ENCODE peak calls at places on chromosomes 1 and 21, in ten cellular contexts. U is IMR-90, J is fibroblast of mammary gland, F is esophagus squamous epithelium, V is epithelial cell of esophagus, C is breast epithelium, P is dorsolateral prefrontal cortex, D is uterus, E is stomach, Q is small intestine. Z is an unnamed sample.

GRCh38 chr1:167996266-167996665 is 59.4 kb upstream of the MPC2 start:
- DNase-seq in D (no peak), Q (no peak), U (no peak), C (no peak), F (no peak), P (no peak), E (no peak), V (no peak), J (no peak), Z (no peak)

GRCh38 chr1:209486861-209487260 is 96.7 kb upstream of the CAMK1G start:
- DNase-seq in J (peak), F (no peak), P (no peak), V (peak), Q (no peak), D (no peak), E (no peak), C (no peak), U (peak), Z (no peak)

GRCh38 chr1:60427194-60427593 is 353.6 kb upstream of the C1orf87 start:
- DNase-seq in C (no peak), E (no peak), J (no peak), F (no peak), D (no peak), U (no peak), P (no peak), V (no peak), Q (no peak), Z (no peak)

GRCh38 chr21:45709127-45709526 is 65.6 kb downstream of the PCBP3 start:
- DNase-seq in V (no peak), E (no peak), C (no peak), J (peak), U (peak), F (no peak), P (no peak), Q (no peak), D (no peak), Z (no peak)

GRCh38 chr1:197200468-197200899 is 54.0 kb upstream of the ASPM start:
- DNase-seq in E (no peak), U (peak), Q (no peak), J (peak), V (peak), F (no peak), D (peak), C (no peak), P (peak), Z (no peak)

GRCh38 chr1:196527941-196528340 is 80.3 kb downstream of the KCNT2 start:
- DNase-seq in C (no peak), U (no peak), E (no peak), D (no peak), J (peak), Q (no peak), F (no peak), P (no peak), V (no peak), Z (no peak)

GRCh38 chr1:116873680-116874271 is 35.9 kb upstream of the PTGFRN start:
- DNase-seq in P (no peak), F (no peak), U (no peak), Q (no peak), V (peak), D (no peak), C (no peak), E (no peak), J (peak), Z (no peak)

GRCh38 chr1:111275780-111276433 is 14.7 kb upstream of the CHIA start:
- DNase-seq in V (peak), P (no peak), F (no peak), U (no peak), D (no peak), J (peak), C (no peak), Q (no peak), E (no peak), Z (no peak)

GRCh38 chr1:54354899-54355298 is 51.3 kb downstream of the SSBP3 start:
- DNase-seq in Q (peak), P (no peak), V (no peak), U (no peak), D (no peak), C (no peak), J (no peak), E (no peak), F (no peak), Z (peak)

GRCh38 chr1:226838456-226838855 is 32.0 kb upstream of the PSEN2 start:
- DNase-seq in Q (no peak), F (no peak), U (no peak), J (no peak), D (no peak), P (no peak), E (no peak), V (no peak), C (no peak), Z (no peak)

GRCh38 chr1:244214009-244214967 is 163.2 kb downstream of the ZBTB18 start:
- DNase-seq in E (no peak), V (peak), F (no peak), C (no peak), P (no peak), U (peak), D (peak), Q (no peak), J (peak), Z (no peak)

GRCh38 chr1:118960567-118961136 is 27.5 kb downstream of the TBX15 start:
- DNase-seq in F (no peak), P (no peak), U (no peak), J (peak), D (no peak), C (no peak), Q (peak), V (no peak), E (peak), Z (no peak)

GRCh38 chr21:18244721-18245486 is at the start of gene CHODL:
- DNase-seq in P (no peak), F (no peak), J (no peak), Q (no peak), E (no peak), V (no peak), U (no peak), D (no peak), C (no peak), Z (peak)

GRCh38 chr1:76501576-76502219 is 365.6 kb upstream of the ST6GALNAC5 start:
- DNase-seq in Q (no peak), D (no peak), V (no peak), E (no peak), P (no peak), J (no peak), C (no peak), U (no peak), F (no peak), Z (no peak)

GRCh38 chr1:2920421-2921015 is 100.7 kb upstream of the ACTRT2 start:
- DNase-seq in C (no peak), U (no peak), V (no peak), P (no peak), F (no peak), D (no peak), Q (no peak), J (no peak), E (no peak), Z (no peak)

GRCh38 chr1:50967416-50968020 is 2.5 kb upstream of the CDKN2C start:
- DNase-seq in D (no peak), V (no peak), F (no peak), E (no peak), Q (peak), C (no peak), J (peak), P (no peak), U (no peak), Z (no peak)

GRCh38 chr1:77824083-77824482 is 44.6 kb downstream of the MIGA1 start:
- DNase-seq in J (peak), Q (no peak), P (no peak), D (no peak), F (no peak), E (no peak), U (peak), V (peak), C (no peak), Z (no peak)

GRCh38 chr1:158068918-158069317 is 75.5 kb downstream of the KIRREL1 start:
- DNase-seq in E (no peak), D (no peak), C (no peak), U (no peak), Q (no peak), F (no peak), V (no peak), J (no peak), P (no peak), Z (peak)

GRCh38 chr1:72037745-72038343 is 244.5 kb downstream of the NEGR1 start:
- DNase-seq in V (peak), P (peak), D (no peak), F (no peak), U (peak), Q (peak), C (no peak), E (peak), J (peak), Z (no peak)

GRCh38 chr1:51264470-51264869 is 28.4 kb downstream of the RNF11 start:
- DNase-seq in Q (no peak), P (no peak), U (peak), V (peak), C (no peak), D (no peak), J (peak), F (no peak), E (no peak), Z (no peak)

GRCh38 chr21:25571726-25572121 is 35.6 kb downstream of the MRPL39 start:
- DNase-seq in U (no peak), P (no peak), F (no peak), J (no peak), D (no peak), Q (no peak), V (no peak), E (no peak), C (no peak), Z (no peak)

GRCh38 chr1:154741327-154741726 is 128.8 kb downstream of the KCNN3 start:
- DNase-seq in Q (no peak), U (peak), P (no peak), F (no peak), J (peak), V (peak), C (no peak), D (no peak), E (no peak), Z (no peak)

GRCh38 chr1:19454265-19455198 is 30.8 kb downstream of the CAPZB start:
- DNase-seq in F (no peak), E (no peak), C (no peak), Q (no peak), V (no peak), D (no peak), U (no peak), P (no peak), J (no peak), Z (no peak)

GRCh38 chr1:1430114-1430982 is 5.1 kb upstream of the VWA1 start:
- DNase-seq in Q (no peak), V (no peak), E (peak), J (peak), U (peak), D (peak), F (no peak), P (peak), C (peak), Z (peak)

GRCh38 chr1:195717651-195718050 is 890.6 kb downstream of the KCNT2 start:
- DNase-seq in D (no peak), C (no peak), U (peak), J (peak), E (no peak), F (no peak), P (no peak), V (peak), Q (no peak), Z (no peak)

GRCh38 chr1:207362962-207363858 is 41.7 kb downstream of the CD55 start:
- DNase-seq in V (peak), D (no peak), J (peak), F (no peak), Q (peak), E (no peak), C (no peak), U (peak), P (no peak), Z (no peak)

GRCh38 chr1:18037651-18038050 is 69.9 kb upstream of the IGSF21 start:
- DNase-seq in D (no peak), U (no peak), Q (no peak), E (no peak), P (no peak), F (no peak), J (no peak), V (no peak), C (no peak), Z (no peak)

GRCh38 chr1:183416850-183417690 is 1.1 kb downstream of the NMNAT2 start:
- DNase-seq in P (peak), J (peak), V (peak), E (peak), C (no peak), D (peak), F (no peak), U (peak), Q (peak), Z (peak)

GRCh38 chr1:204427302-204427701 is 15.7 kb upstream of the PPP1R15B start:
- DNase-seq in V (no peak), U (no peak), F (no peak), P (no peak), E (no peak), J (no peak), D (peak), C (no peak), Q (no peak), Z (no peak)
- H3K4me3 ChIP-seq in V (no peak), U (no peak), F (no peak), P (no peak), E (no peak), J (no peak), D (no peak), C (no peak), Q (no peak), Z (no peak)

DNA sequence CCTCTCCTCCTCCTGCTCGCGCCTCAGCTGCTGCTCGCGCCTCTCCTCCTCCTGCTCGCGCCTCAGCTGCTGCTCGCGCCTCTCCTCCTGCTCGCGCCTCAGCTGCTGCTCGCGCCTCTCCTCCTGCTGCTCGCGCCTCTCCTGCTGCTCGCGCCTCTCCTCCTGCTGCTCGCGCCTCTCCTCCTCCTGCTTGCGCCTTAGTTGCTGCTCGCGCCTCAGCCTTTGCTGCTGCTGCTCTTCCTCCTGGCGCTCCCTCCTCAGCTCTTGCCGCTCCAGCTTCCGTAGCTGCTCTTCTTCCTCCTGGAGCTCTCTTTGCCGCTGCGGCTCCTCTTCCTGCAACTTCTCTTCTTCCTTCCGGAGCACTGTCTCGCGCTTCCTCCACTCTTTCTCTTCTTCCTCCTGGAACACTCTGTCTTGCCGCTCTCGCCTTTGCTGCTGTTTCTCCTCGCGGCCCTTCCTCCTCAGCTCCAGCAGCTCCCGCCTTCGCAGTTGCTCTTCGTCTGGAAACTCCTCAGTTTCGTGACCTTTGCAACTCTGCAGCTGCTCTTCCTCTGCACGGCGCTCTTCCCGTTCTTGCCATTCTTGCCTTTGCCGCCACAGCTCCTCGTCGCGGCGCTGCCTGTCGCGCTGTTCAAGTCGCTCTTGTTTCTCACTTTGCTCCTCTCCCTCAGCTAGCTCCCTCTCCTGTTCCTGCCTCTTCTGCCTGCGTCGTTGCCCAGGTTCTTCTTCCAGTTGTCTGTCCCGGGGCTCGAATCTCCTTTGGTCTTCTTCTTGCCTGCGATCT is 3.0 kb downstream of the TCHH start:
- DNase-seq in U (peak), E (no peak), D (no peak), V (peak), P (peak), C (no peak), F (no peak), J (peak), Q (peak), Z (no peak)
- H3K4me3 ChIP-seq in U (no peak), E (peak), D (no peak), V (peak), P (peak), C (peak), F (peak), J (peak), Q (no peak), Z (no peak)

GRCh38 chr1:70672333-70672935 is 261.4 kb downstream of the CTH start:
- DNase-seq in Q (no peak), P (no peak), U (no peak), E (no peak), C (no peak), F (no peak), J (no peak), V (no peak), D (no peak), Z (no peak)

GRCh38 chr1:70674981-70675685 is 264.1 kb downstream of the CTH start:
- DNase-seq in D (no peak), V (no peak), Q (no peak), F (no peak), E (no peak), C (no peak), P (no peak), U (no peak), J (no peak), Z (no peak)

GRCh38 chr1:70675737-70676156 is 264.7 kb downstream of the CTH start:
- DNase-seq in E (no peak), C (no peak), F (no peak), U (no peak), P (no peak), J (no peak), Q (no peak), D (no peak), V (no peak), Z (no peak)
- H3K4me3 ChIP-seq in E (no peak), C (no peak), F (no peak), U (no peak), P (no peak), J (no peak), Q (no peak), D (no peak), V (no peak), Z (no peak)

GRCh38 chr1:232249834-232250233 is 380.1 kb downstream of the SIPA1L2 start:
- DNase-seq in D (no peak), P (no peak), V (no peak), J (no peak), U (no peak), E (no peak), F (no peak), Q (no peak), C (no peak), Z (no peak)

GRCh38 chr1:232250410-232250809 is 379.5 kb downstream of the SIPA1L2 start:
- DNase-seq in C (no peak), J (no peak), F (no peak), V (no peak), E (no peak), D (no peak), P (no peak), Q (no peak), U (no peak), Z (no peak)

GRCh38 chr1:232249335-232249734 is 380.6 kb downstream of the SIPA1L2 start:
- DNase-seq in F (no peak), E (no peak), U (no peak), V (no peak), D (no peak), C (no peak), Q (no peak), J (no peak), P (no peak), Z (no peak)

GRCh38 chr1:232247669-232248068 is 382.3 kb downstream of the SIPA1L2 start:
- DNase-seq in P (no peak), U (no peak), J (no peak), V (no peak), F (no peak), D (no peak), Q (no peak), C (no peak), E (no peak), Z (no peak)

GRCh38 chr1:232248276-232248803 is 381.6 kb downstream of the SIPA1L2 start:
- DNase-seq in V (no peak), J (no peak), P (no peak), E (no peak), F (no peak), Q (no peak), D (no peak), C (no peak), U (no peak), Z (no peak)
- H3K4me3 ChIP-seq in V (no peak), J (no peak), P (no peak), E (no peak), F (no peak), Q (no peak), D (no peak), C (no peak), U (no peak), Z (no peak)

Z was measured in aorta.